ENCODE peak calls at places on chromosomes 13 and 19, in five cellular contexts. H is fibroblast of lung, P is HFF-Myc, R is sigmoid colon, E is foreskin fibroblast. U is an unnamed sample.

GRCh38 chr13:111115841-111116500 is 861 bp downstream of the ARHGEF7 start:
- DNase-seq in H (peak; percentile 47), R (no peak), P (peak; percentile 85), E (peak; percentile 90), U (peak; percentile 77)

GRCh38 chr13:40477623-40478608 is 188.5 kb downstream of the FOXO1 start:
- DNase-seq in R (peak; percentile 73), E (no peak), H (peak; percentile 22), P (no peak), U (no peak)

GRCh38 chr13:40993119-40993518 is 26.0 kb downstream of the ELF1 start:
- DNase-seq in R (no peak), H (no peak), E (no peak), P (no peak), U (no peak)

GRCh38 chr13:29204651-29205050 is 384.5 kb downstream of the MTUS2 start:
- DNase-seq in E (no peak), P (no peak), R (no peak), H (no peak), U (no peak)

GRCh38 chr19:16115309-16116039 is 3.8 kb downstream of the RAB8A start:
- DNase-seq in E (no peak), R (no peak), P (no peak), H (no peak), U (no peak)

GRCh38 chr19:8363803-8364771 is at the start of gene ANGPTL4:
- DNase-seq in E (peak; percentile 90), H (peak; percentile 50), R (peak; percentile 94), P (no peak), U (no peak)

GRCh38 chr19:5913739-5914357 is at the start of gene CAPS:
- DNase-seq in H (peak; percentile 64), E (peak; percentile 63), P (no peak), R (peak; percentile 86), U (peak; percentile 53)

GRCh38 chr19:3721900-3722442 is 13.8 kb downstream of the TJP3 start:
- DNase-seq in R (no peak), E (no peak), H (no peak), P (no peak), U (no peak)

GRCh38 chr13:79589605-79590511 is 108.9 kb downstream of the NDFIP2 start:
- DNase-seq in P (no peak), E (no peak), H (no peak), R (no peak), U (no peak)

GRCh38 chr13:58254961-58255360 is 623.4 kb downstream of the PCDH17 start:
- DNase-seq in H (no peak), E (no peak), P (no peak), R (no peak), U (no peak)

GRCh38 chr13:40190656-40191100 is 475.8 kb downstream of the FOXO1 start:
- DNase-seq in H (peak; percentile 89), P (peak; percentile 44), R (peak; percentile 74), E (peak; percentile 72), U (peak; percentile 43)

GRCh38 chr19:10478476-10478875 is 24.7 kb downstream of the KEAP1 start:
- DNase-seq in E (peak; percentile 16), H (no peak), R (no peak), P (no peak), U (no peak)

GRCh38 chr13:46057251-46058015 is 4.9 kb upstream of the ZC3H13 start:
- DNase-seq in H (no peak), R (no peak), P (no peak), E (no peak), U (no peak)

GRCh38 chr19:33047422-33047821 is 17.3 kb downstream of the RHPN2 start:
- DNase-seq in E (no peak), H (peak; percentile 42), R (no peak), P (no peak), U (no peak)

GRCh38 chr13:48486362-48486761 is 46.5 kb downstream of the RCBTB2 start:
- DNase-seq in P (no peak), R (no peak), E (no peak), H (no peak), U (no peak)

GRCh38 chr13:41785402-41786142 is 175.3 kb downstream of the VWA8 start:
- DNase-seq in R (no peak), E (no peak), P (no peak), H (no peak), U (no peak)

GRCh38 chr19:56133858-56134654 is 7.0 kb upstream of the ZNF444 start:
- DNase-seq in H (no peak), E (no peak), R (no peak), P (no peak), U (no peak)

GRCh38 chr19:36112678-36113077 is 1.7 kb downstream of the OVOL3 start:
- DNase-seq in H (no peak), E (no peak), R (no peak), P (no peak), U (no peak)

GRCh38 chr19:46866407-46867132 is 5.8 kb downstream of the ARHGAP35 start:
- DNase-seq in R (no peak), E (no peak), H (no peak), P (no peak), U (no peak)

GRCh38 chr19:33947565-33947964 is 150.9 kb downstream of the KCTD15 start:
- DNase-seq in E (no peak), H (no peak), P (no peak), R (no peak), U (no peak)

GRCh38 chr19:33388817-33389573 is 15.5 kb downstream of the CEBPG start:
- DNase-seq in E (no peak), P (no peak), R (peak; percentile 71), H (no peak), U (no peak)

GRCh38 chr13:30105381-30105780 is 202.0 kb downstream of the KATNAL1 start:
- DNase-seq in E (no peak), H (no peak), P (no peak), R (no peak), U (no peak)

GRCh38 chr13:44967656-44968451 is 21.4 kb downstream of the NUFIP1 start:
- DNase-seq in E (no peak), P (no peak), R (no peak), H (peak; percentile 39), U (no peak)

GRCh38 chr13:41463823-41464602 is 6.7 kb downstream of the RGCC start:
- DNase-seq in R (no peak), P (no peak), H (no peak), E (no peak), U (no peak)

GRCh38 chr19:1133471-1133929 is 29.7 kb downstream of the GPX4 start:
- DNase-seq in P (no peak), H (no peak), R (no peak), E (no peak), U (no peak)

DNA sequence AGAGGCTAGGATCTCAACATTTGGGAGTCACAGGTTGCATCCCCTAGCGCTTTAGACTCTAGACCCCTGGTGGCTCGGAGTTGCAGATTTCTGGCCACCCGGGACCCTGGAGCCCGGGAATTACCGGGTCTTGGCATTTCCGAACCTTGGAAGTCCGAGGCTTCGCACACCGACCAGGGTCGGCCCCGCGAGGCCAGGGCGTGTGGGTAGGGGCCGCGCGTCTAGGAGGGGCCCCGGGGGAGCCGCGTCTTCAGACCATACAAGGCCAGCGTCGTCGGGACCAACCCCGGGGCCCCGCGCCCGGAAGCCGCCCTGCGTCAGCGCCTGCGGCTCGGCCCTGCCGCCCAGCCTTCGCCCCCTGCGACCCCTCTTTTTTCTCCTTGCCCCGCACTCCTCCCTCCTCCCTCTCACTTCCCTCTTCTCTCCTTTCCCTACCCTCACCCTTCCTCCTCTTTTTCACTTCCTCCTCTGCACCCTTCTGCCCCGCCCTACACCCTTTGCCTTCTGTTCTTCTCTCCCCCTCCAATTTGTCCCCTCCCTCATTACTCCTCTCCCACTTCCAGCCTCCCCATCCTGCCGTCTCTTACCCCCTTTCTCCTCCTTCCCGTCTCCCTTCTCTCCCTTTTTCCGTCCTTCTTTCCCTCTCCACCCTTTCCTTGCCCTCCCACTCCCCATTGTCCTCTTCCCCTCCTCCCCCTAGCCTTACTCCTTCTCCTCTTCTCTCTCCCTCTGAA is 2.4 kb upstream of the PLEKHG2 start:
- DNase-seq in R (peak; percentile 95), E (peak; percentile 76), H (peak; percentile 73), P (no peak), U (no peak)
- TF ChIP-seq CTCF in R (no peak), E (no peak), H (no peak), P (no peak), U (no peak)

GRCh38 chr13:75760182-75760981 is 124.3 kb downstream of the LMO7 start:
- DNase-seq in R (no peak), E (no peak), H (peak; percentile 26), P (no peak), U (no peak)
- H3K4me3 ChIP-seq in R (no peak overlapping the region), E (no peak overlapping the region), H (peak overlapping the region; percentile 33), P (no peak overlapping the region), U (no peak overlapping the region)

DNA sequence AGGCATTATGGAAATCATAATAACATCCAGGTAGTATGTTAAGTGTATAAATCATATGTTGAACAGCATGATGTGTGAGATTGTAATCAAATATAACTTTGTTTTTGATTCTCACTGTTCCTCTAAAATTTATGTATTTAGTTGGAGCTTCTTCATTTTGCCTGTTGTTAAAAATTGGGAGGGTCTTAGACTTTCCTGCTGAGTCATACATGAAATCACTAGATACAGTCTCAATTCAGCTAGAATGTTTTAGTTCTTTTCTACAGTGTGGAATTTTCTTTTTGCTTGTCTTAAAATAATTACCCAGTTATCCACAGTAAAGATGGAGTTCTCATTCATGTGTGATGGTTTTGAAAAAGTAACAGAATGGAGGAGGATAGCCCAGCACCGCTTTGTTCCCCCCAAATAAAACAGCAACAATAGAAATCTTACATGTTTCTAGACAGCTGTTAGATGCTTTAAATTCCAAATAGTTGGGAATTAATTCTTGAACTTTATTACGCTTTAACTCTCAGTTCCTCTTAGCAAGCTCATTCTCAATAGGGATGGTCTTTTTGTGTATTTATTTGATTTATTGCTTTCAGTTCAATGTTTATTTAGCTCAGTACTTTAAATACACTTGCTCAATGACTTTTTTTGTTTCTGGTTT is 109.5 kb downstream of the PDS5B start:
- DNase-seq in E (no peak), P (no peak), R (no peak), H (peak; percentile 15), U (no peak)
- TF ChIP-seq CTCF in E (no peak), P (no peak), R (no peak), H (no peak), U (no peak)

GRCh38 chr19:18650468-18651001 is 13.7 kb downstream of the KLHL26 start:
- DNase-seq in R (peak; percentile 94), P (no peak), E (peak; percentile 71), H (peak; percentile 81), U (no peak)
- H3K4me3 ChIP-seq in R (peak overlapping the region; percentile 13), P (no peak overlapping the region), E (peak overlapping the region; percentile 11), H (peak overlapping the region; percentile 22), U (peak overlapping the region; percentile 25)

GRCh38 chr13:59318320-59318930 is 845.3 kb downstream of the DIAPH3 start:
- DNase-seq in R (no peak), H (peak; percentile 39), P (peak; percentile 20), E (peak; percentile 6), U (peak; percentile 3)
- TF ChIP-seq CTCF in R (no peak), H (peak; percentile 77), P (peak; percentile 73), E (peak; percentile 72), U (peak; percentile 69)

DNA sequence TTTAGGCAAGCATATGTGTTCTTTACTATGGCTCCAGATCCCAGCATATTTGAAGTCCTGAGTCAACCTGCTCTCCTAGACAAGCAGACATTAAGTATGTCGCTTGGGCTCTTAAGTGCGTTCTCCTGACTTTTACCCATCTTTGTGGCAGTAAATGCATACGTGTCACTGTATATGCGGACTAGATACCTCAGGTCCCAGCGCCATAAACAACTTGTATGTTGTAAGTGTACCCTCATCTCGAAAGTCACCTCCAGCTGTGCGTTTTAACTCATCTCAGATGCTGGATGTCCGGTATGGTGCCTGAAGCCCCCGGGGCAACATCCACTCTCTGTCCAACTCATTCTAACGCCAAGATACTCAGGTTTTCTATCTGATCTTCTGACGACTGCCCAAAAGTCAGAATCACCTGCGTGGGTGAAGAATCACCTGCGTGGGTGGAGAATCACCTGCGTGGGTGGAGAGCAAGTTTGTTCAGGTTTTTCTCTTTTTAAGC is 1.7 kb downstream of the PTOV1 start:
- DNase-seq in E (no peak), R (no peak), P (no peak), H (no peak), U (no peak)
- H3K4me3 ChIP-seq in E (peak overlapping the region; percentile 94), R (no peak overlapping the region), P (peak overlapping the region; percentile 70), H (peak overlapping the region; percentile 60), U (peak overlapping the region; percentile 87)

GRCh38 chr13:24040835-24041234 is 119.7 kb upstream of the SPATA13 start:
- DNase-seq in R (no peak), H (no peak), P (no peak), E (no peak), U (no peak)
- TF ChIP-seq CTCF in R (no peak), H (no peak), P (no peak), E (no peak), U (no peak)

U was measured in AG09309.